ENCODE peak calls at places on chromosomes 1 and 21, in four cellular contexts. T, D, S and H are unnamed samples.

GRCh38 chr1:11858968-11859871 is 475 bp upstream of the NPPB start:
- DNase-seq in T (peak; percentile 92), D (peak; percentile 96), S (peak; percentile 52), H (peak; percentile 81)

GRCh38 chr1:240282061-240282830 is 190.6 kb downstream of the FMN2 start:
- DNase-seq in T (no peak), D (no peak), S (no peak), H (no peak)

GRCh38 chr1:19251305-19252196 is at the start of the genes EMC1 and MRTO4:
- DNase-seq in T (peak; percentile 86), D (peak; percentile 95), S (peak; percentile 70), H (peak; percentile 93)

GRCh38 chr1:202159534-202160371 is 649 bp downstream of the PTPN7 start:
- DNase-seq in T (no peak), D (peak; percentile 63), S (no peak), H (no peak)

GRCh38 chr1:211527006-211527405 is 35.0 kb upstream of the RD3 start:
- DNase-seq in T (no peak), D (no peak), S (no peak), H (no peak)

GRCh38 chr21:20110368-20110767 is 887.8 kb upstream of the NCAM2 start:
- DNase-seq in T (no peak), D (no peak), S (no peak), H (no peak)

GRCh38 chr1:169676001-169676400 is 35.4 kb downstream of the SELL start:
- DNase-seq in T (no peak), D (no peak), S (no peak), H (no peak)

GRCh38 chr1:1779691-1780597 is 1.7 kb upstream of the NADK start:
- DNase-seq in T (peak; percentile 66), D (peak; percentile 41), S (no peak), H (no peak)

GRCh38 chr1:21293537-21294265 is 3.4 kb upstream of the ECE1 start:
- DNase-seq in T (no peak), D (no peak), S (no peak), H (no peak)

GRCh38 chr1:7687411-7687810 is 83.7 kb upstream of the VAMP3 start:
- DNase-seq in T (no peak), D (no peak), S (no peak), H (no peak)

GRCh38 chr1:54950361-54951163 is 29.9 kb upstream of the TMEM61 start:
- DNase-seq in T (peak; percentile 84), D (peak; percentile 58), S (peak; percentile 84), H (peak; percentile 91)
- TF ChIP-seq SP1 in T (no peak), D (no peak), S (no peak), H (no peak)

GRCh38 chr1:94011709-94012590 is 102.7 kb upstream of the GCLM start:
- DNase-seq in T (no peak), D (no peak), S (peak; percentile 32), H (no peak)
- TF ChIP-seq ELF4 in T (no peak), D (no peak), S (no peak), H (no peak)

DNA sequence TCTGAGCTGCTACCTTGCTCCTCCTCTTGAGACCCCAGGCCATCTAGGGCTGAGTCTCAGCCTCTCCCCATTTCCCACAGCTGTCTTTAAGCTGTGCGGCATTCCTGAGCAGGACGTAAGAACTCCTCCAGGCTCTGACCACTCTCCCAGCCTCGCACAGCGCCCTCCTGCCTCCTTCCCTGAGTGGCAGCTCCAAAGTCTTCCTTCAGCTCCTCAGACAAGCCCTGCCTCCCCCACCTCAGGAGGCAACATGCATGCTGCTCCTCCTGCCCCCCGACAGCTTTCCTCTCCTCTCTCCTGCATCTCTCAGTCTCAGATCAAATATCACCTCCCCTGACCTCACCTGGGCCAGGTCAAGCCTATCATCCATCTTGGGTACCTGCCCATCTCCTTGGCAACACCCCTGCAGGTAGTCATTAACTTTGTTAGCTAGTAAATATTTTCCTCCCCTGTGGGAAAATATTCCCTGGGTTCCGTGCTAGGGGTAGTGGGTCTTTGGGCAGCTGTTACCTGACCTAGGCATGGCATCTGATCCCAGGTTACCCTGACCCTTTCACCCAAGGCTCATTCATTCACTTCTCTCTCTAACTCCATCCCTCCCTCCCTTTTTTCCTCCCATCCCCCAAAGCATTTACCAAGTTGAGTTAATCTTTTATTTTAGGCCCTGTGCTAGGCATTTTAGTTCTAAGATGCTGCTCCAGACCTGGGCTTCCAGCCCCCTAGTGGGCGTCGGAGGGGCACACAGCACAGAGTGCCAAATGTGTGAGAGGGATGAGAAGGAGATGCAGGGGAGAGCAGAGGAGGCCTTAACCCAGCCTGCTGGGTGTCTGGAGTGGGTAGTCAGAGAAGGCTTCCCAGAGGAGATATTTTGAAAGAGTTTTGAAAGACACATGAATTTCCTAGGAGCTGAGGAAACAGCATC is 419.9 kb downstream of the PTPRU start:
- DNase-seq in T (peak; percentile 64), D (peak; percentile 35), S (no peak), H (peak; percentile 60)
- TF ChIP-seq SP1 in T (no peak), D (no peak), S (no peak), H (no peak)

DNA sequence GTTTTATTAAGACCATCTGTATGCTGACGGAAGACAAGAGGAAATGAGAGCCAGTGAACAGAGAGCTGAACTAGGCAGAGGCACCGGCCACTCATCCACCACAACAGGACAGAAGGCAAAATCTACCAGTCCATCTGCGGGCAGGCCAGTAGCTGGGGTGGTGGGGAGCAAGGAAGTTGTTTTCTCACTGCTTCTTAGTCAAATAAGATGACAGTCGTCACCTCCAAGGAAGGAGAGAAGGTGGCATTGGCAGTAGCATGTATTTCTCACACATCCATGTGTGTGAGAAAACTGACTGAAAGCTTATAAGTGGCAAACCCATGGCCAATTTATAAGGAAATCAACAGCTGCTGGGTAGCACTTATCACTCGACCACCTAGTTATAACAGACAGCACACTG is 8.2 kb downstream of the TTC13 start:
- DNase-seq in T (no peak), D (no peak), S (no peak), H (no peak)
- TF ChIP-seq ELF4 in T (no peak), D (no peak), S (no peak), H (no peak)

GRCh38 chr1:162626089-162626488 is 6.2 kb upstream of the DDR2 start:
- DNase-seq in T (no peak), D (no peak), S (no peak), H (no peak)
- TF ChIP-seq SP1 in T (no peak), D (no peak), S (no peak), H (no peak)

GRCh38 chr1:29200905-29201594 is 19.4 kb upstream of the SRSF4 start:
- DNase-seq in T (no peak), D (no peak), S (no peak), H (no peak)
- TF ChIP-seq ELF4 in T (no peak), D (no peak), S (no peak), H (no peak)

GRCh38 chr1:10104844-10105243 is 72.1 kb downstream of the UBE4B start:
- DNase-seq in T (no peak), D (no peak), S (no peak), H (no peak)
- TF ChIP-seq SP1 in T (no peak), D (no peak), S (no peak), H (no peak)

GRCh38 chr21:39164523-39164922 is 18.7 kb downstream of the PSMG1 start:
- DNase-seq in T (no peak), D (no peak), S (no peak), H (no peak)

GRCh38 chr21:39161064-39161463 is 22.2 kb downstream of the PSMG1 start:
- DNase-seq in T (no peak), D (peak; percentile 39), S (no peak), H (no peak)

GRCh38 chr21:39155578-39155977 is 27.7 kb downstream of the PSMG1 start:
- DNase-seq in T (no peak), D (no peak), S (no peak), H (no peak)

GRCh38 chr21:39156024-39156423 is 27.2 kb downstream of the PSMG1 start:
- DNase-seq in T (no peak), D (no peak), S (no peak), H (no peak)

GRCh38 chr21:39159342-39160063 is 23.7 kb downstream of the PSMG1 start:
- DNase-seq in T (no peak), D (no peak), S (no peak), H (no peak)
- TF ChIP-seq ELF4 in T (no peak), D (no peak), S (no peak), H (no peak)

GRCh38 chr1:163365186-163365585 is 43.4 kb downstream of the NUF2 start:
- DNase-seq in T (no peak), D (no peak), S (no peak), H (no peak)

GRCh38 chr1:163357378-163357777 is 35.6 kb downstream of the NUF2 start:
- DNase-seq in T (no peak), D (no peak), S (peak; percentile 52), H (no peak)

GRCh38 chr1:163366555-163366954 is 44.8 kb downstream of the NUF2 start:
- DNase-seq in T (no peak), D (no peak), S (no peak), H (no peak)

DNA sequence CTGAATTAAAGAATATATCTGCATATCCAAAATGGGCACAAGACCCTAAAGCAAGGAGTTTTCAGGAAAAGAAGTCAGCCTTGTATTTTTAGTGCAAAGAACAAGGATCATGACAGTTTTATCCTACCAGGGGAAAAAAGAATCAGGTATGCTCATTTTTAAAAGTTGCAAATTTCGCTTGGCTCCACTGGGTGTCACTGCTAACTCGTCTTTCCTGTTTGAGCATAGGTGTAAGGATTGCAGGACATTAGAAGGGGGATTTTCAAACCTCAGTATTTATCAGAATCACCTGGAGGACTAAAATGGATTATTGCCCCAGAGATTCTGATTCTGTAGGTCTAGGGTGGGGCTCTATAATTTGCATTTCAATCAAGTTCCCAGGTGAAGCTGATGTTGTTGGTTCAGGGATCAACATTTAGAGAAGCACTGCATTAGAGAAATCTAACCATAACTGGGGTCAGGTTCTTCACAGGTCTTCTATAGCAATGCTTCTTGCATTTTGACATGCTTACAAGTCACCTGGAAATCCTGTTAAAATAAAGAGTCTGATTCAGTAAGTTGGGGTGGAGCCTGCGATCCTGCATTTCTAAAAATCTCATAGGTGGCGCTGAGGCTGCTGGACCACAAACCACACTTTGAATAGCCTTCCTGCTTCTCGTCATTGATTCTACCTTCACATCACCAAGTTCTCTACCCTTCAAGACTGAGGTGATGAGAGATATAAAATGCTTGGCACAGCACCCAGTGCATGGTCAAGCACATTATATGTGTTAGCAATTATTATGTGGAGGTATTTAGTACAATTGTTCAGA is 39.6 kb downstream of the NUF2 start:
- DNase-seq in T (peak; percentile 18), D (no peak), S (peak; percentile 12), H (peak; percentile 44)
- TF ChIP-seq SP1 in T (no peak), D (no peak), S (no peak), H (no peak)

DNA sequence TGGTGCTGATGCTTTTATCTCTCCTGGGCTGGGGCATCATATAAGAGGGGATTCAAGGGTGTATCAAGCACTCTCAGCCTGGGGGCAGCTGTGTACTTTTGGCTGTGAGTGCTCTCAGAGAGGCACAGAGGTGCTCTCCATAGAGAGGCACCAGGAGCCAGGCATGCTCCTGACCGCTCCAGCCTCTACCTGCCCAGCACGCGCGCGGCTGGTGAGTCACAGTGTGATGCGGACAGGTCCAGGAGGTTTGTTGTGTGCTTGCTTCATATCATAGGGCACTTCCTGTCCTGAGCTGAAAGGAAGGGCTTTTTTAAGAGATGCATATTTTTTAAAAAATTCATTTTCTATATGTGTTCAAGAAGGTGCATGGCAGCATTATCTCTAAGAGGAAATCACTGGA is 93.6 kb upstream of the BCAR3 start:
- DNase-seq in T (no peak), D (no peak), S (no peak), H (no peak)
- TF ChIP-seq ELF4 in T (no peak), D (no peak), S (no peak), H (no peak)